ENCODE peak calls at places on chromosomes 13 and 19, in five cellular contexts. Y is neural crest cell, O is GM23338, U is fibroblast of mammary gland, E is RWPE1. H is an unnamed sample.

GRCh38 chr19:1150333-1151036 is 23.6 kb downstream of the SBNO2 start:
- DNase-seq in Y (no peak), O (no peak), U (no peak), E (no peak), H (no peak)

GRCh38 chr13:21039097-21039800 is 22.1 kb downstream of the LATS2 start:
- DNase-seq in Y (no peak), O (no peak), U (peak), E (no peak), H (no peak)

GRCh38 chr13:20182231-20182846 is 10.4 kb downstream of the GJB2 start:
- DNase-seq in Y (peak), O (peak), U (peak), E (peak), H (no peak)

GRCh38 chr19:42553292-42554045 is 25.2 kb upstream of the CEACAM1 start:
- DNase-seq in Y (no peak), O (no peak), U (peak), E (no peak), H (no peak)

GRCh38 chr19:1408300-1409203 is 1.2 kb downstream of the DAZAP1 start:
- DNase-seq in Y (peak), O (peak), U (peak), E (no peak), H (peak)

GRCh38 chr19:4909172-4909896 is at the start of gene UHRF1:
- DNase-seq in Y (peak), O (peak), U (no peak), E (peak), H (no peak)

GRCh38 chr19:46404884-46405658 is 8.3 kb downstream of the CCDC8 start:
- DNase-seq in Y (no peak), O (peak), U (peak), E (no peak), H (no peak)

GRCh38 chr19:3365447-3366103 is 808 bp upstream of the NFIC start:
- DNase-seq in Y (no peak), O (no peak), U (peak), E (no peak), H (no peak)

GRCh38 chr13:68816715-68817114 is 1290.9 kb upstream of the ATXN8OS start:
- DNase-seq in Y (no peak), O (no peak), U (no peak), E (no peak), H (no peak)

GRCh38 chr13:58883405-58883804 is 1251.9 kb downstream of the PCDH17 start:
- DNase-seq in Y (no peak), O (no peak), U (no peak), E (no peak), H (no peak)

GRCh38 chr13:113005997-113006396 is 37.0 kb downstream of the MCF2L start:
- DNase-seq in Y (no peak), O (no peak), U (no peak), E (no peak), H (no peak)

GRCh38 chr19:48659768-48660167 is 13.0 kb downstream of the NTN5 start:
- DNase-seq in Y (no peak), O (no peak), U (peak), E (peak), H (no peak)

GRCh38 chr13:111313911-111314425 is 6.5 kb upstream of the TEX29 start:
- DNase-seq in Y (no peak), O (no peak), U (no peak), E (no peak), H (no peak)

GRCh38 chr19:8096071-8096470 is 43.5 kb downstream of the CCL25 start:
- DNase-seq in Y (no peak), O (peak), U (no peak), E (no peak), H (no peak)
- TF ChIP-seq CTCF in Y (no peak), O (peak), U (no peak), E (no peak), H (no peak)

GRCh38 chr19:17832443-17833208 is 11.3 kb upstream of the INSL3 start:
- DNase-seq in Y (no peak), O (no peak), U (no peak), E (no peak), H (no peak)
- TF ChIP-seq CTCF in Y (no peak), O (no peak), U (no peak), E (no peak), H (no peak)

DNA sequence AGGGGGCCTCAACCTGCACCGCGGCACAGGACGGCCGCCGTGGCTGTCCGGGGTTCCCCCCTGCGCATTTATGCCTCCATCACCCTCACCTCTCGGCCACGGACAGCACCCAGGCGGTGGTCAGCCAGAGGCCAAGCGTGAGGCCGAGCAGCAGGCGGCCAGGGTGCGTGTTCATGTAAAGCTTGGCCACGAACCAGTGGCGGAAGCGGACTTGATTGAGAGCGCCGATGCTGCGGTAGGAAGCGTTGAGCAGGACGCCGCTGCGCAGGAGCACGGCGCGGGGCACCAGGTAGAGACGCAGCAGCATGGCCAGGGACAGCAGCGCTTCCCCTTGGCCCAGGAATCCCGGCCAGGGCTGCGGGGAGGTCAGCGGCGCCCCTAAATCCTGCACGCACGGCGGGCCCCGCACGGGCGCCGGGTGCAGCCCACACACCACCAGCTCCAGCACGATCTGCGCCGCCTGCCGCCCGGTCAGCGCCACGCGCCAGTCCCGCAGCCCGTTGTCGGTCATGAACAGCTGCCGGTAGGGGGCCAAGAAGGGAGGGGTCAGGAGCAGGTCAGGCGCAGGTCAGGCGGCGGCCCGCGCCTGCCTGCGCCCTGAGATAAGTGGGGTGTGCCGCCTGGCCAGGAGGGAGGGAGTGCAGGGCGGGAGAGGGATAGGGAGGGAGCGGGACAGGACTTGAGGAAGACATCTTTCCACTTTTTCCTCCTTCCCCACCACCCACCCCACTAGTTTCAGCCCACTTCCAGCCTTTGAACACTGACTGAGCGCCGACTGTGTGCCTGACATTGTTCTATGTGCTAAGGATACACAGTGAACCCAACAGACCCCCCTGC is 6.5 kb downstream of the KCNN4 start:
- DNase-seq in Y (peak), O (peak), U (peak), E (no peak), H (no peak)
- TF ChIP-seq CTCF in Y (peak), O (peak), U (peak), E (no peak), H (no peak)

DNA sequence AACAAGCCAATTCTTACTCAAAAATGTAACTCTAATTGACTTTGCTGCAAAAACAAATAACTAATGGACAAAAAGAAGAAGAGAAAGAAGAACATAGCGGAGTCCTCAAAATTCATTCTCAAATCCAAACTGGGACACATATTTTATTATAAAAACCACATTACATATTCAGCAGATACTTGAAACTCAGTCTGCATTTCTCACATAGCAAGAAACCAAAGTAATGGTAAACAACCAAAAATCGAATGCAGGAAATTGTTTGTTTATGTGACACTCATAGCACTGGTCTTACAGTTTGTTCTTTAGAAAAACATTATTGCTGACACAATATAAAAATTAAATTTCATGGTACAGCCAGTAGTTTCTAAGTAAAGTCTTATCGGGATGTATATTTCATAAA is 789.8 kb downstream of the SLITRK6 start:
- DNase-seq in Y (no peak), O (no peak), U (no peak), E (no peak), H (no peak)
- TF ChIP-seq CTCF in Y (no peak), O (no peak), U (no peak), E (no peak), H (no peak)

DNA sequence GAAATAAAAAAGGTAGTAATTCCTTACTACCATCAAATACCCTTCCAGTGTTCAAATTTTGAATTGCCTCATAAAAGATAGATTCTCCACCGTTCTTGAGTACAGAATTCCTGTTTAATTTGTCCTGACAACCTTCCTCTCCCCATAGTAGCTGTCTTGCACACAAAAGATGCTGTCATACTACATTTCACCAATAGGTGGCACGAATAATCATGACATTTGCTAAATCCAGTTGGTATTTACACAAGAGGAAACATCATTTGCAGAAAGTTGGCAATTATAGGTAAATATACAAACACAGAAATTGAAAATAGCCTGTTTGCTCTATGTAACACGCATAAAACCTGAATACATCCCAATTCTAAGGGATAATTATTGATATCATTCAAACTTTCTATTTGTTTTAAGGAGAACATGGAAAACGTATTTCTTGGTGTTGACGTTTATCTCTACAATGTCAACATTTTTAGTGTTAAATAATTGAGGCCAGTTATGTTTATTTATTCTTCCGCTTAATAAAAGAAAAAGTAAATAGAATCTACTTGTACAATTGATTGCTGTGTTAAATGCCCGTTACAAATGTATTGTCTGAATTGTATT is 58.3 kb upstream of the CLDN10 start:
- DNase-seq in Y (peak), O (peak), U (peak), E (peak), H (no peak)
- TF ChIP-seq CTCF in Y (peak), O (peak), U (peak), E (peak), H (peak)

DNA sequence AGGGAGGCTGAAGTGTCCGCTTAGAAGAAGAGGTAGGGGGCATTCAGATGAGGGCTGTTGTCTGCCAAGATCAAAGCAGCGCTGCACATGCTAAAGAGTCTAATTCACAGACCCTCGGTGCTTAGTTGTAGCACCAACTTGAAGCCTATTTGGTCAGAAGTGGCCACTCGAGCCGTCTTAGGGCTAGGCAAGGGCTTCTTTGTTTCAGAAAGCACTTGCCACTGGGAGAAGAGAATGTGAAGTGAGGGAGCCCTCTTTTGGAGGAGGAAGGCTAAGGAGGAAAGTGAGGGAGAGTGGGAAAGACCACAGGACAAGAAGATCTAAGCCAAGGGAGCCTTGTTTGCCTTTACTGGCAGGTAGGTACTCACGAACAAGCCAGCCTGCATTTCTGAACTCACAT is 313.4 kb upstream of the TMTC4 start:
- DNase-seq in Y (no peak), O (peak), U (peak), E (no peak), H (no peak)
- TF ChIP-seq CTCF in Y (peak), O (peak), U (peak), E (no peak), H (no peak)

DNA sequence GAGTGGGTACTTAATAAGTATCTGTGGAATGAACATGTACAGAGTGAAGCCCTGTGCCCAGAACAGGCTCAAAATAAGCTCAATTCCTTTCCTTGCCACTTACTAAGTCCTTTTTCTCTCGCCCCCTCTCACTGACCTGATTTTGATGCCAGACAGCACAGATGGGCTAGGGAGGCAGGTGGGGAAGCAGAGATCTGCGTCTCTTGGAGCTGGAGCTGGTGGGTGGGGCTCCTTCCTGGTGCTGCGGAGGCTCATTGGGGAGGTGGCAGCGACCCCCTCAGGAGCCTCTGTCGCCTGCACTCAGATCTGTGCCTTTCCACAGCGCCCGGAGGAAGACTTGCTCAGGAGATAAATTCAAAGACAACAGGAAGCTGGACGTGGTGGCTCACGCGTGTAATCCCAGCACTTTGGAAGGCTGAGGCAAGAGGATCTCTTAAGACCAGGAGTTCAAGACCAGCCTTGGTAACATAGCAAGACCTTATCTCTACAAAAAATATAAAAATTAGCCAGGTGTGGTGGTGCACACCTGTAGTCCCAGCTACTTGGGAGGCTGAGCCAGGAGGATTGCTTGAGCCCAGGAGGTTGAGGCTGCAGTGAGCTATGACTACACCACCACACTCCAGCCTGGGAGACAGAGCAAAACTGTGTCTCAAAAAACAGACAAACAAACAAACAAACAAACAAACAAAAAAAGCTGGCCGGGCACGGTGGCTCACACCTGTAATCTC is 14.6 kb downstream of the AKT2 start:
- DNase-seq in Y (no peak), O (peak), U (no peak), E (no peak), H (no peak)
- TF ChIP-seq CTCF in Y (no peak), O (peak), U (no peak), E (no peak), H (no peak)